ENCODE peak calls at places on chromosomes 16 and 17, in ten cellular contexts. A, I, B, T, C, H, D, J, Y and U are unnamed samples.
A peak's percentile ranks its signal among the peaks of the same experiment; 100 is the strongest.

GRCh38 chr16:57235128-57236092 is 9.6 kb upstream of the ARL2BP start:
- DNase-seq in D (peak; percentile 84), C (no peak), H (no peak), I (no peak), J (peak; percentile 95), A (peak; percentile 29), Y (no peak), B (peak; percentile 83), T (peak; percentile 43), U (no peak)

GRCh38 chr16:67393790-67394270 is 532 bp upstream of the TPPP3 start:
- DNase-seq in B (no peak), Y (no peak), A (no peak), H (no peak), I (peak; percentile 56), J (no peak), T (no peak), D (no peak), C (no peak), U (no peak)

GRCh38 chr17:76089680-76090516 is 10.9 kb downstream of the ZACN start:
- DNase-seq in D (no peak), Y (no peak), B (no peak), I (peak; percentile 24), T (no peak), C (no peak), A (no peak), J (no peak), H (no peak), U (no peak)

GRCh38 chr16:67885976-67886375 is 1.3 kb downstream of the NRN1L start:
- DNase-seq in B (no peak), J (no peak), C (no peak), H (no peak), I (no peak), Y (no peak), T (no peak), D (no peak), A (no peak), U (no peak)

GRCh38 chr17:7015587-7016020 is 3.2 kb downstream of the RNASEK start:
- DNase-seq in J (no peak), B (no peak), T (no peak), H (no peak), D (no peak), I (peak; percentile 56), Y (no peak), A (no peak), C (no peak), U (peak; percentile 58)

GRCh38 chr17:65817951-65818350 is 256.5 kb upstream of the AXIN2 start:
- DNase-seq in A (no peak), Y (no peak), C (no peak), J (no peak), T (no peak), D (no peak), B (no peak), H (no peak), I (no peak), U (no peak)

GRCh38 chr17:3865166-3865565 is 19.1 kb upstream of the NCBP3 start:
- DNase-seq in Y (no peak), J (peak; percentile 49), I (no peak), C (no peak), H (no peak), A (peak; percentile 43), D (peak; percentile 84), T (no peak), B (peak; percentile 54), U (no peak)

GRCh38 chr17:72282439-72283029 is 161.7 kb downstream of the SOX9 start:
- DNase-seq in H (no peak), I (no peak), T (no peak), J (no peak), D (no peak), Y (no peak), C (no peak), B (no peak), A (no peak), U (peak; percentile 6)

GRCh38 chr16:56468800-56469199 is 17.4 kb downstream of the OGFOD1 start:
- DNase-seq in B (no peak), T (no peak), Y (no peak), A (no peak), H (no peak), C (no peak), J (no peak), I (no peak), D (no peak), U (no peak)

GRCh38 chr17:31564883-31565297 is 173.4 kb downstream of the RAB11FIP4 start:
- DNase-seq in C (no peak), J (no peak), T (no peak), I (no peak), D (peak; percentile 84), B (peak; percentile 61), H (no peak), Y (no peak), A (peak; percentile 65), U (no peak)